ENCODE peak calls at places on chromosome 4, in four cellular contexts. O is mammary epithelial cell, I is IMR-90, U is HCT116. A is an unnamed sample.

GRCh38 chr4:29046716-29047115 is 1673.5 kb upstream of the PCDH7 start:
- DNase-seq in I (peak; percentile 93), O (no peak), U (no peak), A (no peak)

GRCh38 chr4:10164877-10165283 is 48.3 kb upstream of the WDR1 start:
- DNase-seq in U (peak; percentile 44), O (no peak), I (peak; percentile 42), A (no peak)

GRCh38 chr4:108113229-108113628 is 55.5 kb downstream of the LEF1 start:
- DNase-seq in I (no peak), O (no peak), U (no peak), A (no peak)

GRCh38 chr4:26104056-26104685 is 190.2 kb downstream of the SMIM20 start:
- DNase-seq in U (no peak), I (no peak), O (no peak), A (no peak)

GRCh38 chr4:145920205-145920604 is 18.4 kb downstream of the ZNF827 start:
- DNase-seq in I (peak; percentile 93), U (no peak), O (peak; percentile 93), A (no peak)

GRCh38 chr4:125827338-125828074 is 512.8 kb downstream of the FAT4 start:
- DNase-seq in O (no peak), I (no peak), U (no peak), A (no peak)

GRCh38 chr4:138659041-138659565 is 356.5 kb upstream of the NOCT start:
- DNase-seq in O (no peak), I (no peak), U (no peak), A (no peak)

GRCh38 chr4:150096625-150097024 is 18.4 kb downstream of the DCLK2 start:
- DNase-seq in U (no peak), I (no peak), O (no peak), A (no peak)

GRCh38 chr4:159127745-159128518 is 25.1 kb downstream of the RAPGEF2 start:
- DNase-seq in O (no peak), I (no peak), U (no peak), A (no peak)

GRCh38 chr4:78542373-78542772 is 9.2 kb upstream of the ANXA3 start:
- DNase-seq in I (peak; percentile 65), U (no peak), O (peak; percentile 68), A (no peak)

GRCh38 chr4:173492315-173492714 is 37.7 kb downstream of the HAND2 start:
- DNase-seq in I (no peak), U (no peak), O (no peak), A (no peak)

GRCh38 chr4:136863756-136864155 is 668.5 kb downstream of the PCDH18 start:
- DNase-seq in U (peak; percentile 10), O (no peak), I (peak; percentile 3), A (no peak)

GRCh38 chr4:11368701-11369115 is 60.0 kb downstream of the HS3ST1 start:
- DNase-seq in O (no peak), U (no peak), I (no peak), A (no peak)

GRCh38 chr4:52657630-52658501 is 1.2 kb downstream of the USP46 start:
- DNase-seq in I (peak; percentile 69), O (peak; percentile 24), U (peak; percentile 6), A (peak; percentile 12)

GRCh38 chr4:118400362-118400761 is 47.6 kb upstream of the PRSS12 start:
- DNase-seq in I (peak; percentile 68), U (no peak), O (no peak), A (no peak)

GRCh38 chr4:178611062-178611461 is 1168.8 kb upstream of the AGA start:
- DNase-seq in O (no peak), U (no peak), I (no peak), A (no peak)

GRCh38 chr4:8702020-8702495 is 109.5 kb downstream of the CPZ start:
- DNase-seq in U (no peak), I (no peak), O (no peak), A (no peak)

GRCh38 chr4:98620087-98620784 is 38.2 kb downstream of the TSPAN5 start:
- DNase-seq in I (no peak), O (no peak), U (no peak), A (no peak)

GRCh38 chr4:152154433-152154832 is 381.5 kb downstream of the FBXW7 start:
- DNase-seq in U (no peak), O (no peak), I (no peak), A (no peak)

GRCh38 chr4:186844059-186844681 is 120.5 kb upstream of the FAT1 start:
- DNase-seq in O (no peak), I (peak; percentile 70), U (no peak), A (no peak)

GRCh38 chr4:161419822-161420221 is 744.0 kb downstream of the FSTL5 start:
- DNase-seq in I (no peak), U (no peak), O (no peak), A (no peak)
- H2AFZ ChIP-seq in I (no peak overlapping the region), U (peak overlapping the region; percentile 5), O (no peak overlapping the region), A (no peak overlapping the region)

GRCh38 chr4:128572778-128573241 is 236.7 kb upstream of the JADE1 start:
- DNase-seq in O (peak; percentile 51), I (no peak), U (no peak), A (peak; percentile 19)
- H3K4me1 ChIP-seq in O (peaks cover 30% of the 10 kb centered on the region), I (peaks cover 22% of the 10 kb centered on the region), U (peaks cover 5% of the 10 kb centered on the region), A (peaks cover 20% of the 10 kb centered on the region)

DNA sequence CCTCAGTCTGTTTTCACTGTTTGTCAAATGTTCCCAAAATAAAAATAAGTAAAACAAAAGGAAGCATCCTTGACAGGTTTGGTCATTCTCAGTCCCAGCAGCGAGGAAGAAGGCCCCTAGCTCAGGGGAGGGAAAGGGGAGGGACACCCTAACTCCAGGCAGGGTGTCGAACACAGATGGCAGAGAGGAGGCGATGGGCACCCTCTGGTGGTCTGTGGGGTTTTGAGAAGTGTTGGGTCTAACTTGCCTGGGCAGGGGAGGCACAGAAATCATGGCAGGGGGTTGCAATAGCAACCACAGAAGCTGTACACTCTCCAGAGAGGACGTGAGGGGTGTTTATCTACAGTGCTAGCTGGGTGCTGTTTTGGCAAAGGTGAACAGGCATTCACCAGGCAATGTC is 229.8 kb upstream of the SFRP2 start:
- DNase-seq in U (no peak), O (no peak), I (no peak), A (no peak)
- H2AFZ ChIP-seq in U (no peak overlapping the region), O (no peak overlapping the region), I (no peak overlapping the region), A (no peak overlapping the region)

DNA sequence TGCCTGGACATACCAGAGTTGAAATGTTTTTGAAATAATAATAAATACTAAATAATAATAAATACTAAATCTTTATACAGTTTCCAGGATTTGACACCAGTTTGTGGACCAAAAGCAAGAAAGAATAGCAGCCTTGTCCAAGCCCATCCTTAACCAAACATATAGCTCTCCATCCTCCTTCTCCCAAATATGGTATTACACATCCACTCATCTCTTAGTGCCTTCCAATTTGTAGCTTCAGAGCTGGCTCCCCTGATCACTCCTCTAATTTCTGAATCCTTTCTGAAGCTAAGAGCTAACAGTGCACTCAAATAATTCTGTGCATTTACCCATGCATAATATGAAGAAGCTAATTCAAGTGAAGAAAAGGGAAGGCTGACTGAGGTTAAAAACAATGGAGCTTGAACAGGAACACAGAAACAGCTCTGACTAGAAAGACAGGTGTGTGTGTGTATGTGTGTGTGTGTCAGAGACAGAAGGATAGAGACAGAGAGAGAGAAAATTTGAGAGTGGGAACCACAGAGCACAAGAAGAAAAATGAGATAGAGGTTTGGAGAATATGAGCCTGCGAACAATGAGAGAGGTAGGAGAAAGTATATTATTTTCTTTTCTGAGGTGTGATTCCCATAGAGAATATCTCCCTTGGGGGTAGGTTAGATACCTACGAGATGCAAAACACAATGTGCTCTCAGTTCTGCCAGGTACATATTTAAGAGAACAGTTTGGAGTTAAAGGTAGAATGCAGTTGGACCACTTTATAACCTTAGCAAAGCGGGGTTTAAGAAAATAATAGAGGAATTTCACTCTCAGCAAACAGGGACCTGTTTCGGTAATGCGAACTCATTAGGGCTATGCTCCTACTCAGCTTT is 123.5 kb downstream of the CAMK2D start:
- DNase-seq in U (no peak), I (no peak), O (no peak), A (no peak)
- H3K4me1 ChIP-seq in U (peaks cover 19% of the 10 kb centered on the region), I (peaks cover 15% of the 10 kb centered on the region), O (peaks cover 9% of the 10 kb centered on the region), A (peaks cover 10% of the 10 kb centered on the region)

DNA sequence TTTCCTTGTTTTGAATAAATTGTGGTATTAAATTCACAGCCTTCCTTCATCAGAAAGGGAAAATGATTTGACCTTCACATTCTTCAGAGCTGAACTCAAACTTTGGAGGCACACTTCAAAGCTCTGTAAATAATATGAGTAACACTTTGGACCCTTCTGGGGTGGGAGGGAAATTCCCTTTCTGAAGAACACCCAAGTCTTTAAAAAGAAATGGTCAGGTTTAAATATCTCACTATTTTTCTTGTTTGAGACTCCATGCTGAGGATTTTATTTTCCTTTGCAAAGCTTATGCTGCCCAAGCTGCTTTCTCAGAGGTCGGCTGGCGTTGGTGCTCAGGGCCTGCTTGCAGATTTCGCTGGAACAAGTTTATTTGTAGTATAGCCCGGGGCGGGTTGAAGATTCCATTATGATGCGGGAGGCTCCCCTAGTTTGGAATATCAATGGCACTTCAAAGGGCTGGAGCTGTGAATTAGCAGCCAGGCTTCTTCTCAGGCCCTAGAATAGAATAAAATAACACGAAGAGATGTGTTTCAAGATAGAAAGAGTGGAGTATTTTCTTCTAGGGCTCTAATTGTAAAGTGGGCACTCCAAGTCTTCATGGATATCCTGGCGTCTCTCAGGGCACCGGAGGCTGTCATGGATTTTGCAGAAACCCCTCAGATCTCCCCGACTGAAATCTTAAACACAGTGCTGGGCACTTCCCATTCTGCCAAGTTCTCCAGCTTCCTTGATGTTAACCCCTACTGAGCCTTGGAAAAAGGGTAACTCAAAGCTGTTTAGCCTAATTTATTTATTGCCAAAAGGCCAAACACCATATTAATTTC is 315.6 kb downstream of the GPAT3 start:
- DNase-seq in O (peak; percentile 12), I (peak; percentile 37), U (peak; percentile 58), A (peak; percentile 40)
- H2AFZ ChIP-seq in O (peak overlapping the region; percentile 80), I (peak overlapping the region; percentile 50), U (peak overlapping the region; percentile 84), A (no peak overlapping the region)

DNA sequence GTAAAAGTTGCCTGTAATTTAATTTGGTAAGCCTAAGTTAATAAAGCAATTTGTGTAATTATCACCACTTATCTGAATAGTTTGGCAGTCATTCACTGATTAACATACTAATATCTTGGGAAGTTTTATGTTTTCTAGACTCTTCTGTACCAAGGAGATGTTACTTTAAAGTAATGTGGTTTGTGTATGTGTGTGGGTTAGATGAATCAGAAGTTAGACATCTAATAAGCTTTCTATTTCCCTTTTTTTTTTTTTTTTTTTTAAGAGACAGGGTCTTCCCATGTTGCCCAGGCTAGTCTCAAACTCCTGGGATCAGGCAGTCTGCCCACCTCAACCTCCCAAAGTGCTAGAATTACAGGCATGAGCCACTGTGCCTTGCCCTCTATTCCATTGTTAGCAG is 5.3 kb downstream of the SLAIN2 start:
- DNase-seq in U (no peak), O (peak; percentile 25), I (peak; percentile 51), A (no peak)
- H3K4me1 ChIP-seq in U (peaks cover 20% of the 10 kb centered on the region), O (peaks cover 39% of the 10 kb centered on the region), I (peaks cover 6% of the 10 kb centered on the region), A (peaks cover 27% of the 10 kb centered on the region)

GRCh38 chr4:13982008-13982407 is 354.5 kb upstream of the BOD1L1 start:
- DNase-seq in U (no peak), I (no peak), O (no peak), A (no peak)

GRCh38 chr4:13983189-13983790 is 355.8 kb upstream of the BOD1L1 start:
- DNase-seq in I (no peak), O (no peak), U (no peak), A (no peak)

GRCh38 chr4:13977755-13978154 is 350.2 kb upstream of the BOD1L1 start:
- DNase-seq in U (no peak), I (peak; percentile 5), O (no peak), A (no peak)

GRCh38 chr4:13984996-13985780 is 357.7 kb upstream of the BOD1L1 start:
- DNase-seq in O (no peak), I (peak; percentile 50), U (no peak), A (no peak)

GRCh38 chr4:13980317-13980716 is 352.8 kb upstream of the BOD1L1 start:
- DNase-seq in O (peak; percentile 94), U (no peak), I (peak; percentile 96), A (no peak)
- H2AFZ ChIP-seq in O (no peak overlapping the region), U (no peak overlapping the region), I (no peak overlapping the region), A (no peak overlapping the region)